ENCODE peak calls at places on chromosomes 6 and 20, in eight cellular contexts. One of them, this sample, is unnamed.

GRCh38 chr6:21900730-21901129 is 307.2 kb downstream of the SOX4 start:
- DNase-seq in EL: peak; percentile 53
- DNase-seq in GOT3: no peak
- DNase-seq in nucleus accumbens: no peak
- DNase-seq in stimulated activated CD4-positive, alpha-beta T cell treated with anti-CD3 and anti-CD28 coated beads, Interleukin-15, amount 100 ng/mL, for 48 hours: no peak
- DNase-seq in RWPE1: peak; percentile 44
- DNase-seq in GM03348: peak; percentile 17
- DNase-seq in NCI-H2107: no peak
- DNase-seq in this sample: no peak

GRCh38 chr6:75188221-75188620 is 17.6 kb downstream of the COL12A1 start:
- DNase-seq in EL: no peak
- DNase-seq in GOT3: no peak
- DNase-seq in nucleus accumbens: no peak
- DNase-seq in stimulated activated CD4-positive, alpha-beta T cell treated with anti-CD3 and anti-CD28 coated beads, Interleukin-15, amount 100 ng/mL, for 48 hours: no peak
- DNase-seq in RWPE1: no peak
- DNase-seq in GM03348: no peak
- DNase-seq in NCI-H2107: no peak
- DNase-seq in this sample: no peak

GRCh38 chr6:113994934-113995342 is 24.0 kb upstream of the HDAC2 start:
- DNase-seq in EL: peak; percentile 94
- DNase-seq in GOT3: peak; percentile 20
- DNase-seq in nucleus accumbens: peak; percentile 29
- DNase-seq in stimulated activated CD4-positive, alpha-beta T cell treated with anti-CD3 and anti-CD28 coated beads, Interleukin-15, amount 100 ng/mL, for 48 hours: no peak
- DNase-seq in RWPE1: peak; percentile 78
- DNase-seq in GM03348: peak; percentile 85
- DNase-seq in NCI-H2107: peak; percentile 33
- DNase-seq in this sample: peak; percentile 66

GRCh38 chr6:125314019-125314581 is 12.3 kb upstream of the HDDC2 start:
- DNase-seq in EL: peak; percentile 61
- DNase-seq in GOT3: peak; percentile 10
- DNase-seq in nucleus accumbens: peak; percentile 27
- DNase-seq in stimulated activated CD4-positive, alpha-beta T cell treated with anti-CD3 and anti-CD28 coated beads, Interleukin-15, amount 100 ng/mL, for 48 hours: no peak
- DNase-seq in RWPE1: peak; percentile 58
- DNase-seq in GM03348: peak; percentile 75
- DNase-seq in NCI-H2107: peak; percentile 55
- DNase-seq in this sample: peak; percentile 35

GRCh38 chr6:49151957-49152356 is 311.1 kb downstream of the MMUT start:
- DNase-seq in EL: peak; percentile 3
- DNase-seq in GOT3: no peak
- DNase-seq in nucleus accumbens: no peak
- DNase-seq in stimulated activated CD4-positive, alpha-beta T cell treated with anti-CD3 and anti-CD28 coated beads, Interleukin-15, amount 100 ng/mL, for 48 hours: no peak
- DNase-seq in RWPE1: no peak
- DNase-seq in GM03348: no peak
- DNase-seq in NCI-H2107: no peak
- DNase-seq in this sample: no peak

GRCh38 chr6:37314803-37315515 is 38.8 kb upstream of the RNF8 start:
- DNase-seq in EL: peak; percentile 33
- DNase-seq in GOT3: no peak
- DNase-seq in nucleus accumbens: no peak
- DNase-seq in stimulated activated CD4-positive, alpha-beta T cell treated with anti-CD3 and anti-CD28 coated beads, Interleukin-15, amount 100 ng/mL, for 48 hours: peak; percentile 14
- DNase-seq in RWPE1: peak; percentile 36
- DNase-seq in GM03348: peak; percentile 20
- DNase-seq in NCI-H2107: no peak
- DNase-seq in this sample: peak; percentile 64

GRCh38 chr20:57627972-57628650 is 7.9 kb upstream of the ZBP1 start:
- DNase-seq in EL: peak; percentile 40
- DNase-seq in GOT3: no peak
- DNase-seq in nucleus accumbens: no peak
- DNase-seq in stimulated activated CD4-positive, alpha-beta T cell treated with anti-CD3 and anti-CD28 coated beads, Interleukin-15, amount 100 ng/mL, for 48 hours: no peak
- DNase-seq in RWPE1: no peak
- DNase-seq in GM03348: peak; percentile 80
- DNase-seq in NCI-H2107: no peak
- DNase-seq in this sample: no peak

GRCh38 chr20:10110151-10110550 is 75.4 kb downstream of the ANKEF1 start:
- DNase-seq in EL: peak; percentile 73
- DNase-seq in GOT3: no peak
- DNase-seq in nucleus accumbens: no peak
- DNase-seq in stimulated activated CD4-positive, alpha-beta T cell treated with anti-CD3 and anti-CD28 coated beads, Interleukin-15, amount 100 ng/mL, for 48 hours: no peak
- DNase-seq in RWPE1: peak; percentile 36
- DNase-seq in GM03348: no peak
- DNase-seq in NCI-H2107: no peak
- DNase-seq in this sample: no peak

GRCh38 chr6:72811971-72812421 is 190.1 kb downstream of the KCNQ5 start:
- DNase-seq in EL: peak; percentile 90
- DNase-seq in GOT3: no peak
- DNase-seq in nucleus accumbens: no peak
- DNase-seq in stimulated activated CD4-positive, alpha-beta T cell treated with anti-CD3 and anti-CD28 coated beads, Interleukin-15, amount 100 ng/mL, for 48 hours: no peak
- DNase-seq in RWPE1: no peak
- DNase-seq in GM03348: peak; percentile 6
- DNase-seq in NCI-H2107: no peak
- DNase-seq in this sample: peak; percentile 69

GRCh38 chr6:85191656-85192055 is 258.2 kb upstream of the NT5E start:
- DNase-seq in EL: peak; percentile 8
- DNase-seq in GOT3: no peak
- DNase-seq in nucleus accumbens: no peak
- DNase-seq in stimulated activated CD4-positive, alpha-beta T cell treated with anti-CD3 and anti-CD28 coated beads, Interleukin-15, amount 100 ng/mL, for 48 hours: no peak
- DNase-seq in RWPE1: no peak
- DNase-seq in GM03348: peak; percentile 60
- DNase-seq in NCI-H2107: no peak
- DNase-seq in this sample: no peak

GRCh38 chr20:35215066-35215956 is 11.2 kb upstream of the MMP24 start:
- DNase-seq in EL: peak; percentile 94
- DNase-seq in GOT3: no peak
- DNase-seq in nucleus accumbens: no peak
- DNase-seq in stimulated activated CD4-positive, alpha-beta T cell treated with anti-CD3 and anti-CD28 coated beads, Interleukin-15, amount 100 ng/mL, for 48 hours: no peak
- DNase-seq in RWPE1: peak; percentile 88
- DNase-seq in GM03348: peak; percentile 14
- DNase-seq in NCI-H2107: no peak
- DNase-seq in this sample: no peak

GRCh38 chr6:46453756-46454316 is 37.4 kb downstream of the RCAN2 start:
- DNase-seq in EL: peak; percentile 62
- DNase-seq in GOT3: no peak
- DNase-seq in nucleus accumbens: no peak
- DNase-seq in stimulated activated CD4-positive, alpha-beta T cell treated with anti-CD3 and anti-CD28 coated beads, Interleukin-15, amount 100 ng/mL, for 48 hours: no peak
- DNase-seq in RWPE1: no peak
- DNase-seq in GM03348: peak; percentile 46
- DNase-seq in NCI-H2107: no peak
- DNase-seq in this sample: no peak

GRCh38 chr20:309306-309840 is 12.0 kb downstream of the ZCCHC3 start:
- DNase-seq in EL: peak; percentile 55
- DNase-seq in GOT3: no peak
- DNase-seq in nucleus accumbens: no peak
- DNase-seq in stimulated activated CD4-positive, alpha-beta T cell treated with anti-CD3 and anti-CD28 coated beads, Interleukin-15, amount 100 ng/mL, for 48 hours: no peak
- DNase-seq in RWPE1: no peak
- DNase-seq in GM03348: peak; percentile 42
- DNase-seq in NCI-H2107: no peak
- DNase-seq in this sample: no peak

GRCh38 chr20:31523361-31524283 is 9.4 kb downstream of the HM13 start:
- DNase-seq in EL: no peak
- DNase-seq in GOT3: no peak
- DNase-seq in nucleus accumbens: no peak
- DNase-seq in stimulated activated CD4-positive, alpha-beta T cell treated with anti-CD3 and anti-CD28 coated beads, Interleukin-15, amount 100 ng/mL, for 48 hours: no peak
- DNase-seq in RWPE1: no peak
- DNase-seq in GM03348: no peak
- DNase-seq in NCI-H2107: no peak
- DNase-seq in this sample: peak; percentile 84

GRCh38 chr20:61731363-61732181 is 334.1 kb downstream of the TAF4 start:
- DNase-seq in EL: peak; percentile 39
- DNase-seq in GOT3: peak; percentile 13
- DNase-seq in nucleus accumbens: no peak
- DNase-seq in stimulated activated CD4-positive, alpha-beta T cell treated with anti-CD3 and anti-CD28 coated beads, Interleukin-15, amount 100 ng/mL, for 48 hours: no peak
- DNase-seq in RWPE1: peak; percentile 78
- DNase-seq in GM03348: peak; percentile 86
- DNase-seq in NCI-H2107: no peak
- DNase-seq in this sample: peak; percentile 1

GRCh38 chr6:108268845-108269244 is 8.0 kb upstream of the SNX3 start:
- DNase-seq in EL: no peak
- DNase-seq in GOT3: no peak
- DNase-seq in nucleus accumbens: no peak
- DNase-seq in stimulated activated CD4-positive, alpha-beta T cell treated with anti-CD3 and anti-CD28 coated beads, Interleukin-15, amount 100 ng/mL, for 48 hours: no peak
- DNase-seq in RWPE1: no peak
- DNase-seq in GM03348: no peak
- DNase-seq in NCI-H2107: no peak
- DNase-seq in this sample: no peak

GRCh38 chr20:46709459-46710148 is at the start of gene SLC2A10:
- DNase-seq in EL: peak; percentile 69
- DNase-seq in GOT3: no peak
- DNase-seq in nucleus accumbens: no peak
- DNase-seq in stimulated activated CD4-positive, alpha-beta T cell treated with anti-CD3 and anti-CD28 coated beads, Interleukin-15, amount 100 ng/mL, for 48 hours: no peak
- DNase-seq in RWPE1: no peak
- DNase-seq in GM03348: peak; percentile 90
- DNase-seq in NCI-H2107: no peak
- DNase-seq in this sample: peak; percentile 72

GRCh38 chr20:3901028-3901746 is 12.0 kb downstream of the PANK2 start:
- DNase-seq in EL: no peak
- DNase-seq in GOT3: no peak
- DNase-seq in nucleus accumbens: no peak
- DNase-seq in stimulated activated CD4-positive, alpha-beta T cell treated with anti-CD3 and anti-CD28 coated beads, Interleukin-15, amount 100 ng/mL, for 48 hours: no peak
- DNase-seq in RWPE1: no peak
- DNase-seq in GM03348: no peak
- DNase-seq in NCI-H2107: no peak
- DNase-seq in this sample: no peak

GRCh38 chr6:70652216-70652615 is 15.5 kb upstream of the SMAP1 start:
- DNase-seq in EL: no peak
- DNase-seq in GOT3: no peak
- DNase-seq in nucleus accumbens: no peak
- DNase-seq in stimulated activated CD4-positive, alpha-beta T cell treated with anti-CD3 and anti-CD28 coated beads, Interleukin-15, amount 100 ng/mL, for 48 hours: no peak
- DNase-seq in RWPE1: no peak
- DNase-seq in GM03348: no peak
- DNase-seq in NCI-H2107: no peak
- DNase-seq in this sample: no peak

GRCh38 chr6:154445417-154445816 is 65.1 kb downstream of the CNKSR3 start:
- DNase-seq in EL: no peak
- DNase-seq in GOT3: no peak
- DNase-seq in nucleus accumbens: no peak
- DNase-seq in stimulated activated CD4-positive, alpha-beta T cell treated with anti-CD3 and anti-CD28 coated beads, Interleukin-15, amount 100 ng/mL, for 48 hours: no peak
- DNase-seq in RWPE1: no peak
- DNase-seq in GM03348: no peak
- DNase-seq in NCI-H2107: no peak
- DNase-seq in this sample: no peak

GRCh38 chr20:62897666-62898065 is 28.6 kb downstream of the DIDO1 start:
- DNase-seq in EL: no peak
- DNase-seq in GOT3: no peak
- DNase-seq in nucleus accumbens: no peak
- DNase-seq in stimulated activated CD4-positive, alpha-beta T cell treated with anti-CD3 and anti-CD28 coated beads, Interleukin-15, amount 100 ng/mL, for 48 hours: no peak
- DNase-seq in RWPE1: no peak
- DNase-seq in GM03348: no peak
- DNase-seq in NCI-H2107: no peak
- DNase-seq in this sample: no peak

GRCh38 chr6:129567374-129567773 is 142.6 kb downstream of the ARHGAP18 start:
- DNase-seq in EL: peak; percentile 15
- DNase-seq in GOT3: no peak
- DNase-seq in nucleus accumbens: no peak
- DNase-seq in stimulated activated CD4-positive, alpha-beta T cell treated with anti-CD3 and anti-CD28 coated beads, Interleukin-15, amount 100 ng/mL, for 48 hours: peak; percentile 7
- DNase-seq in RWPE1: peak; percentile 4
- DNase-seq in GM03348: peak; percentile 6
- DNase-seq in NCI-H2107: peak; percentile 19
- DNase-seq in this sample: peak; percentile 67

GRCh38 chr6:118709859-118710350 is 58.5 kb upstream of the CEP85L start:
- DNase-seq in EL: peak; percentile 71
- DNase-seq in GOT3: no peak
- DNase-seq in nucleus accumbens: no peak
- DNase-seq in stimulated activated CD4-positive, alpha-beta T cell treated with anti-CD3 and anti-CD28 coated beads, Interleukin-15, amount 100 ng/mL, for 48 hours: peak; percentile 74
- DNase-seq in RWPE1: peak; percentile 3
- DNase-seq in GM03348: peak; percentile 27
- DNase-seq in NCI-H2107: no peak
- DNase-seq in this sample: no peak

This sample was measured in trophoblast cell.